ENCODE peak calls at places on chromosomes 16 and 17, in six cellular contexts. One of them, this sample, is unnamed.
A peak's percentile ranks its signal among the peaks of the same experiment; 100 is the strongest.

GRCh38 chr17:81487487-81488275 is 24.9 kb downstream of the ACTG1 start:
- DNase-seq in GM03348: peak; percentile 100
- DNase-seq in stimulated activated CD8-positive, alpha-beta memory T cell treated with anti-CD3 and anti-CD28 coated beads, Interleukin-12 subunit alpha, Interleukin-12 subunit beta, amount 100 ng/mL, for 4 hours: peak; percentile 68
- DNase-seq in lower leg skin: no peak
- DNase-seq in CD8-positive, alpha-beta T cell: peak; percentile 87
- DNase-seq in stimulated activated naive B cell treated with anti-CD40 and anti-IgM and Interleukin-4, amounts not matched to agents 10 μg/mL and 1 μg/mL and 100 μg/mL, for 72 hours: peak; percentile 64
- DNase-seq in this sample: peak; percentile 65

GRCh38 chr16:86597880-86598606 is 19.7 kb downstream of the FOXL1 start:
- DNase-seq in GM03348: peak; percentile 53
- DNase-seq in stimulated activated CD8-positive, alpha-beta memory T cell treated with anti-CD3 and anti-CD28 coated beads, Interleukin-12 subunit alpha, Interleukin-12 subunit beta, amount 100 ng/mL, for 4 hours: no peak
- DNase-seq in lower leg skin: no peak
- DNase-seq in CD8-positive, alpha-beta T cell: no peak
- DNase-seq in stimulated activated naive B cell treated with anti-CD40 and anti-IgM and Interleukin-4, amounts not matched to agents 10 μg/mL and 1 μg/mL and 100 μg/mL, for 72 hours: no peak
- DNase-seq in this sample: no peak

GRCh38 chr17:64002658-64003525 is 4.7 kb downstream of the PRR29 start:
- DNase-seq in GM03348: no peak
- DNase-seq in stimulated activated CD8-positive, alpha-beta memory T cell treated with anti-CD3 and anti-CD28 coated beads, Interleukin-12 subunit alpha, Interleukin-12 subunit beta, amount 100 ng/mL, for 4 hours: no peak
- DNase-seq in lower leg skin: no peak
- DNase-seq in CD8-positive, alpha-beta T cell: no peak
- DNase-seq in stimulated activated naive B cell treated with anti-CD40 and anti-IgM and Interleukin-4, amounts not matched to agents 10 μg/mL and 1 μg/mL and 100 μg/mL, for 72 hours: no peak
- DNase-seq in this sample: no peak

GRCh38 chr16:82993874-82994375 is 367.2 kb downstream of the CDH13 start:
- DNase-seq in GM03348: no peak
- DNase-seq in stimulated activated CD8-positive, alpha-beta memory T cell treated with anti-CD3 and anti-CD28 coated beads, Interleukin-12 subunit alpha, Interleukin-12 subunit beta, amount 100 ng/mL, for 4 hours: no peak
- DNase-seq in lower leg skin: no peak
- DNase-seq in CD8-positive, alpha-beta T cell: no peak
- DNase-seq in stimulated activated naive B cell treated with anti-CD40 and anti-IgM and Interleukin-4, amounts not matched to agents 10 μg/mL and 1 μg/mL and 100 μg/mL, for 72 hours: no peak
- DNase-seq in this sample: no peak

GRCh38 chr17:44878627-44879221 is 20.5 kb downstream of the EFTUD2 start:
- DNase-seq in GM03348: peak; percentile 72
- DNase-seq in stimulated activated CD8-positive, alpha-beta memory T cell treated with anti-CD3 and anti-CD28 coated beads, Interleukin-12 subunit alpha, Interleukin-12 subunit beta, amount 100 ng/mL, for 4 hours: no peak
- DNase-seq in lower leg skin: no peak
- DNase-seq in CD8-positive, alpha-beta T cell: no peak
- DNase-seq in stimulated activated naive B cell treated with anti-CD40 and anti-IgM and Interleukin-4, amounts not matched to agents 10 μg/mL and 1 μg/mL and 100 μg/mL, for 72 hours: no peak
- DNase-seq in this sample: no peak

GRCh38 chr16:19114359-19115147 is 789 bp downstream of the ITPRIPL2 start:
- DNase-seq in GM03348: peak; percentile 66
- DNase-seq in stimulated activated CD8-positive, alpha-beta memory T cell treated with anti-CD3 and anti-CD28 coated beads, Interleukin-12 subunit alpha, Interleukin-12 subunit beta, amount 100 ng/mL, for 4 hours: no peak
- DNase-seq in lower leg skin: peak; percentile 65
- DNase-seq in CD8-positive, alpha-beta T cell: no peak
- DNase-seq in stimulated activated naive B cell treated with anti-CD40 and anti-IgM and Interleukin-4, amounts not matched to agents 10 μg/mL and 1 μg/mL and 100 μg/mL, for 72 hours: no peak
- DNase-seq in this sample: no peak

GRCh38 chr17:77598241-77598620 is 360.3 kb upstream of the TNRC6C start:
- DNase-seq in GM03348: no peak
- DNase-seq in stimulated activated CD8-positive, alpha-beta memory T cell treated with anti-CD3 and anti-CD28 coated beads, Interleukin-12 subunit alpha, Interleukin-12 subunit beta, amount 100 ng/mL, for 4 hours: no peak
- DNase-seq in lower leg skin: no peak
- DNase-seq in CD8-positive, alpha-beta T cell: no peak
- DNase-seq in stimulated activated naive B cell treated with anti-CD40 and anti-IgM and Interleukin-4, amounts not matched to agents 10 μg/mL and 1 μg/mL and 100 μg/mL, for 72 hours: no peak
- DNase-seq in this sample: no peak

GRCh38 chr17:55166506-55166905 is 98.3 kb upstream of the HLF start:
- DNase-seq in GM03348: no peak
- DNase-seq in stimulated activated CD8-positive, alpha-beta memory T cell treated with anti-CD3 and anti-CD28 coated beads, Interleukin-12 subunit alpha, Interleukin-12 subunit beta, amount 100 ng/mL, for 4 hours: no peak
- DNase-seq in lower leg skin: no peak
- DNase-seq in CD8-positive, alpha-beta T cell: no peak
- DNase-seq in stimulated activated naive B cell treated with anti-CD40 and anti-IgM and Interleukin-4, amounts not matched to agents 10 μg/mL and 1 μg/mL and 100 μg/mL, for 72 hours: no peak
- DNase-seq in this sample: no peak

GRCh38 chr17:20074001-20074400 is 64.8 kb downstream of the SPECC1 start:
- DNase-seq in GM03348: no peak
- DNase-seq in stimulated activated CD8-positive, alpha-beta memory T cell treated with anti-CD3 and anti-CD28 coated beads, Interleukin-12 subunit alpha, Interleukin-12 subunit beta, amount 100 ng/mL, for 4 hours: no peak
- DNase-seq in lower leg skin: no peak
- DNase-seq in CD8-positive, alpha-beta T cell: no peak
- DNase-seq in stimulated activated naive B cell treated with anti-CD40 and anti-IgM and Interleukin-4, amounts not matched to agents 10 μg/mL and 1 μg/mL and 100 μg/mL, for 72 hours: no peak
- DNase-seq in this sample: no peak

GRCh38 chr17:67390006-67390645 is 13.0 kb downstream of the PITPNC1 start:
- DNase-seq in GM03348: no peak
- DNase-seq in stimulated activated CD8-positive, alpha-beta memory T cell treated with anti-CD3 and anti-CD28 coated beads, Interleukin-12 subunit alpha, Interleukin-12 subunit beta, amount 100 ng/mL, for 4 hours: no peak
- DNase-seq in lower leg skin: no peak
- DNase-seq in CD8-positive, alpha-beta T cell: no peak
- DNase-seq in stimulated activated naive B cell treated with anti-CD40 and anti-IgM and Interleukin-4, amounts not matched to agents 10 μg/mL and 1 μg/mL and 100 μg/mL, for 72 hours: no peak
- DNase-seq in this sample: no peak

GRCh38 chr17:80225230-80225629 is 5.0 kb downstream of the SLC26A11 start:
- DNase-seq in GM03348: no peak
- DNase-seq in stimulated activated CD8-positive, alpha-beta memory T cell treated with anti-CD3 and anti-CD28 coated beads, Interleukin-12 subunit alpha, Interleukin-12 subunit beta, amount 100 ng/mL, for 4 hours: no peak
- DNase-seq in lower leg skin: no peak
- DNase-seq in CD8-positive, alpha-beta T cell: no peak
- DNase-seq in stimulated activated naive B cell treated with anti-CD40 and anti-IgM and Interleukin-4, amounts not matched to agents 10 μg/mL and 1 μg/mL and 100 μg/mL, for 72 hours: no peak
- DNase-seq in this sample: no peak

This sample was measured in NK-92 treated with Interleukin-12 subunit alpha and Interleukin-12 subunit beta, amount 100 ng/mL, for 24 hours.